ENCODE peak calls at places on chromosome 3, in ten cellular contexts. R, S, V, L, Y, F, B, X, A and O are unnamed samples.

GRCh38 chr3:6781103-6781502 is 79.8 kb upstream of the GRM7 start:
- DNase-seq in V (no peak), R (no peak), A (no peak), Y (no peak), L (no peak), B (no peak), F (no peak), S (no peak), X (no peak), O (no peak)

GRCh38 chr3:23659274-23659673 is 146.5 kb upstream of the UBE2E1 start:
- DNase-seq in S (no peak), X (no peak), B (no peak), F (no peak), Y (no peak), L (no peak), V (no peak), R (no peak), A (no peak), O (no peak)

GRCh38 chr3:4492240-4493007 is 724 bp upstream of the ITPR1 start:
- DNase-seq in F (peak; percentile 70), R (peak; percentile 46), X (no peak), S (peak; percentile 69), B (peak; percentile 55), V (peak; percentile 30), L (peak; percentile 58), A (peak; percentile 29), Y (peak; percentile 25), O (peak; percentile 59)

GRCh38 chr3:138068579-138069174 is 46.7 kb downstream of the DZIP1L start:
- DNase-seq in Y (peak; percentile 77), V (peak; percentile 30), S (peak; percentile 73), F (peak; percentile 80), X (peak; percentile 54), R (peak; percentile 60), L (peak; percentile 80), A (peak; percentile 80), B (peak; percentile 52), O (peak; percentile 86)

GRCh38 chr3:186108106-186108940 is 566 bp downstream of the ETV5 start:
- DNase-seq in F (peak; percentile 72), R (peak; percentile 61), L (peak; percentile 66), S (peak; percentile 75), V (peak; percentile 26), A (no peak), X (no peak), B (peak; percentile 17), Y (peak; percentile 45), O (peak; percentile 80)

GRCh38 chr3:87082806-87083440 is 92.0 kb upstream of the VGLL3 start:
- DNase-seq in A (peak; percentile 58), S (peak; percentile 69), V (peak; percentile 7), L (peak; percentile 75), X (no peak), R (peak; percentile 52), B (no peak), F (peak; percentile 55), Y (no peak), O (peak; percentile 37)

GRCh38 chr3:126551066-126551838 is 7.5 kb downstream of the C3orf22 start:
- DNase-seq in L (no peak), A (no peak), F (no peak), S (no peak), B (no peak), R (no peak), Y (peak; percentile 7), X (no peak), V (no peak), O (no peak)

GRCh38 chr3:15317164-15317477 is 15.3 kb downstream of the SH3BP5 start:
- DNase-seq in X (no peak), L (peak; percentile 57), Y (no peak), F (no peak), R (peak; percentile 49), V (no peak), S (peak; percentile 62), A (no peak), B (no peak), O (peak; percentile 42)

GRCh38 chr3:32359766-32360513 is 31.7 kb upstream of the CMTM7 start:
- DNase-seq in B (no peak), V (no peak), A (no peak), Y (no peak), F (no peak), L (no peak), S (no peak), R (no peak), X (no peak), O (no peak)

GRCh38 chr3:114823061-114823460 is 324.0 kb downstream of the ZBTB20 start:
- DNase-seq in Y (no peak), B (no peak), R (no peak), V (no peak), L (no peak), F (no peak), A (no peak), S (no peak), X (no peak), O (no peak)

GRCh38 chr3:133937756-133938601 is 42.3 kb upstream of the RAB6B start:
- DNase-seq in V (no peak), X (no peak), B (no peak), A (no peak), R (no peak), F (no peak), Y (no peak), L (peak; percentile 70), S (no peak), O (peak; percentile 54)

GRCh38 chr3:55426486-55426885 is 60.6 kb downstream of the WNT5A start:
- DNase-seq in X (no peak), L (peak; percentile 29), Y (no peak), S (peak; percentile 72), A (no peak), V (no peak), B (no peak), R (no peak), F (no peak), O (no peak)

GRCh38 chr3:14725564-14726420 is 50.9 kb downstream of the C3orf20 start:
- DNase-seq in X (no peak), L (peak; percentile 68), A (no peak), B (no peak), Y (no peak), R (no peak), S (no peak), V (no peak), F (no peak), O (peak; percentile 65)

GRCh38 chr3:107848516-107848915 is 242.3 kb downstream of the CD47 start:
- DNase-seq in A (peak; percentile 21), B (no peak), S (no peak), X (no peak), V (no peak), L (no peak), R (no peak), F (no peak), Y (no peak), O (no peak)

GRCh38 chr3:70824078-70824477 is 511.6 kb upstream of the MDFIC2 start:
- DNase-seq in F (peak; percentile 36), S (no peak), R (no peak), B (no peak), A (peak; percentile 15), V (no peak), Y (no peak), L (peak; percentile 43), X (no peak), O (no peak)

GRCh38 chr3:122754867-122755835 is 38.5 kb downstream of the HSPBAP1 start:
- DNase-seq in B (peak; percentile 29), R (peak; percentile 25), S (peak; percentile 43), L (peak; percentile 44), V (no peak), X (no peak), Y (no peak), F (peak; percentile 60), A (no peak), O (peak; percentile 49)

GRCh38 chr3:159669753-159670152 is 318.9 kb upstream of the IL12A start:
- DNase-seq in R (no peak), F (no peak), S (no peak), A (no peak), B (no peak), X (no peak), L (peak; percentile 65), Y (no peak), V (no peak), O (no peak)

GRCh38 chr3:149195221-149195620 is 26.4 kb downstream of the CP start:
- DNase-seq in L (no peak), B (no peak), X (no peak), Y (no peak), F (no peak), A (no peak), R (no peak), S (no peak), V (no peak), O (no peak)

GRCh38 chr3:12227833-12228232 is 61.0 kb upstream of the PPARG start:
- DNase-seq in A (no peak), L (peak; percentile 80), R (peak; percentile 69), S (peak; percentile 81), B (no peak), V (no peak), Y (no peak), X (no peak), F (no peak), O (peak; percentile 65)

GRCh38 chr3:143274291-143274690 is 154.7 kb downstream of the CHST2 start:
- DNase-seq in A (no peak), S (no peak), V (no peak), Y (no peak), R (no peak), B (no peak), F (no peak), L (no peak), X (no peak), O (no peak)

GRCh38 chr3:76646921-76647562 is 392.9 kb upstream of the ROBO2 start:
- DNase-seq in X (no peak), A (no peak), F (no peak), B (no peak), Y (no peak), S (no peak), L (no peak), V (no peak), R (no peak), O (no peak)

GRCh38 chr3:71376911-71377310 is 206.6 kb downstream of the FOXP1 start:
- DNase-seq in A (no peak), Y (no peak), X (no peak), V (no peak), B (no peak), F (no peak), L (no peak), S (no peak), R (no peak), O (no peak)

GRCh38 chr3:180680097-180680430 is 775 bp upstream of the CCDC39 start:
- DNase-seq in X (no peak), F (peak; percentile 32), A (peak; percentile 89), B (no peak), L (peak; percentile 18), S (peak; percentile 42), Y (no peak), V (no peak), R (peak; percentile 11), O (peak; percentile 10)

GRCh38 chr3:183844606-183845005 is 19.2 kb upstream of the MAP6D1 start:
- DNase-seq in L (peak; percentile 92), Y (no peak), V (peak; percentile 26), A (no peak), F (peak; percentile 64), B (no peak), X (no peak), S (peak; percentile 91), R (peak; percentile 36), O (peak; percentile 49)

GRCh38 chr3:113241292-113242033 is 30.1 kb downstream of the BOC start:
- DNase-seq in S (peak; percentile 68), V (no peak), F (no peak), Y (no peak), B (no peak), A (no peak), X (no peak), L (peak; percentile 22), R (no peak), O (no peak)

GRCh38 chr3:190764231-190764630 is 98.3 kb downstream of the GMNC start:
- DNase-seq in L (no peak), Y (no peak), R (no peak), F (no peak), S (no peak), B (no peak), X (no peak), A (no peak), V (no peak), O (no peak)

GRCh38 chr3:34742151-34742550 is 897.2 kb upstream of the ARPP21 start:
- DNase-seq in F (no peak), A (no peak), Y (no peak), B (no peak), V (no peak), S (no peak), X (no peak), R (no peak), L (no peak), O (no peak)

GRCh38 chr3:133572158-133573053 is 1.1 kb upstream of the CDV3 start:
- DNase-seq in L (peak; percentile 53), S (peak; percentile 52), F (peak; percentile 71), V (no peak), R (no peak), A (no peak), Y (no peak), X (no peak), B (peak; percentile 49), O (no peak)